ENCODE peak calls at places on chromosomes 16 and 17, in seven cellular contexts. H is endothelial cell, B is nephron progenitor cell, S is AG09309, I is GM10248, N is uterus, F is EH. Z is an unnamed sample.

GRCh38 chr16:149024-149675 is 3.3 kb upstream of the HBZ start:
- DNase-seq in H (no peak), B (no peak), S (no peak), I (no peak), N (no peak), F (peak; percentile 89), Z (no peak)

GRCh38 chr17:3943240-3943891 is 20.9 kb downstream of the ATP2A3 start:
- DNase-seq in H (no peak), B (no peak), S (no peak), I (no peak), N (no peak), F (no peak), Z (no peak)

GRCh38 chr17:64174686-64175456 is 44.9 kb upstream of the ERN1 start:
- DNase-seq in H (no peak), B (no peak), S (no peak), I (no peak), N (no peak), F (peak; percentile 69), Z (no peak)

GRCh38 chr16:53068423-53068833 is 13.6 kb downstream of the CHD9 start:
- DNase-seq in H (no peak), B (no peak), S (no peak), I (no peak), N (no peak), F (no peak), Z (no peak)

GRCh38 chr16:55711959-55712876 is 56.4 kb downstream of the SLC6A2 start:
- DNase-seq in H (peak; percentile 75), B (peak; percentile 81), S (peak; percentile 3), I (peak; percentile 59), N (peak; percentile 37), F (peak; percentile 58), Z (peak; percentile 76)

GRCh38 chr17:42683407-42684031 is 1.2 kb downstream of the CNTNAP1 start:
- DNase-seq in H (no peak), B (no peak), S (no peak), I (peak; percentile 65), N (peak; percentile 68), F (peak; percentile 42), Z (peak; percentile 66)

GRCh38 chr17:10881959-10882358 is 44.1 kb upstream of the PIRT start:
- DNase-seq in H (no peak), B (no peak), S (no peak), I (no peak), N (no peak), F (no peak), Z (no peak)

GRCh38 chr17:17675925-17676534 is 5.2 kb upstream of the RAI1 start:
- DNase-seq in H (no peak), B (no peak), S (no peak), I (no peak), N (no peak), F (peak; percentile 43), Z (peak; percentile 37)

GRCh38 chr16:82609140-82609539 is 17.6 kb upstream of the CDH13 start:
- DNase-seq in H (no peak), B (no peak), S (no peak), I (no peak), N (no peak), F (peak; percentile 58), Z (no peak)

GRCh38 chr17:8122391-8122922 is 1.4 kb downstream of the HES7 start:
- DNase-seq in H (no peak), B (peak; percentile 47), S (no peak), I (no peak), N (no peak), F (peak; percentile 62), Z (peak; percentile 77)

GRCh38 chr16:57859331-57859730 is 57.0 kb upstream of the KIFC3 start:
- DNase-seq in H (peak; percentile 31), B (no peak), S (no peak), I (no peak), N (no peak), F (peak; percentile 56), Z (peak; percentile 41)

GRCh38 chr17:40900819-40901356 is 15.8 kb upstream of the KRT20 start:
- DNase-seq in H (no peak), B (no peak), S (no peak), I (no peak), N (no peak), F (no peak), Z (no peak)

GRCh38 chr17:38562215-38562569 is 43.6 kb downstream of the SRCIN1 start:
- DNase-seq in H (no peak), B (no peak), S (no peak), I (no peak), N (no peak), F (no peak), Z (no peak)

GRCh38 chr16:79264237-79265104 is 336.1 kb downstream of the MAF start:
- DNase-seq in H (no peak), B (no peak), S (no peak), I (no peak), N (no peak), F (no peak), Z (no peak)

GRCh38 chr17:43702636-43703035 is 40.9 kb upstream of the MEOX1 start:
- DNase-seq in H (no peak), B (no peak), S (no peak), I (no peak), N (no peak), F (no peak), Z (peak; percentile 44)

GRCh38 chr16:62475573-62475972 is 439.3 kb upstream of the CDH8 start:
- DNase-seq in H (no peak), B (no peak), S (no peak), I (no peak), N (no peak), F (no peak), Z (no peak)

GRCh38 chr17:51078009-51078592 is 42.6 kb downstream of the SPAG9 start:
- DNase-seq in H (no peak), B (no peak), S (no peak), I (no peak), N (no peak), F (no peak), Z (no peak)

GRCh38 chr17:62653831-62654829 is 26.7 kb downstream of the MRC2 start:
- DNase-seq in H (no peak), B (peak; percentile 46), S (no peak), I (no peak), N (peak; percentile 78), F (peak; percentile 94), Z (peak; percentile 16)

GRCh38 chr17:50447870-50448573 is 20.7 kb downstream of the CHAD start:
- DNase-seq in H (no peak), B (no peak), S (no peak), I (no peak), N (no peak), F (no peak), Z (no peak)

GRCh38 chr16:20849587-20850390 is 43.5 kb downstream of the REXO5 start:
- DNase-seq in H (peak; percentile 76), B (peak; percentile 81), S (peak; percentile 11), I (peak; percentile 35), N (peak; percentile 78), F (peak; percentile 72), Z (peak; percentile 79)

GRCh38 chr17:28675980-28676379 is 14.0 kb downstream of the SUPT6H start:
- DNase-seq in H (no peak), B (no peak), S (no peak), I (no peak), N (no peak), F (no peak), Z (no peak)

GRCh38 chr17:59779521-59779920 is 72.1 kb downstream of the VMP1 start:
- DNase-seq in H (no peak), B (no peak), S (no peak), I (no peak), N (no peak), F (no peak), Z (no peak)

GRCh38 chr17:7448461-7448860 is 3.6 kb downstream of the CHRNB1 start:
- DNase-seq in H (no peak), B (no peak), S (no peak), I (no peak), N (no peak), F (no peak), Z (no peak)

GRCh38 chr17:77304051-77304745 is 163.4 kb downstream of the SEC14L1 start:
- DNase-seq in H (no peak), B (no peak), S (no peak), I (no peak), N (no peak), F (peak; percentile 82), Z (no peak)

GRCh38 chr16:85956426-85956825 is 57.5 kb downstream of the IRF8 start:
- DNase-seq in H (no peak), B (no peak), S (no peak), I (no peak), N (no peak), F (no peak), Z (no peak)